ENCODE peak calls at places on chromosomes 3 and 15, in four cellular contexts. X is mammary epithelial cell, L is lower lobe of right lung, K is kidney. R is an unnamed sample.

GRCh38 chr3:116474356-116475200 is 29.3 kb upstream of the LSAMP start:
- DNase-seq in X (no peak), L (no peak), K (no peak), R (no peak)

GRCh38 chr3:11212301-11212613 is 58.0 kb downstream of the HRH1 start:
- DNase-seq in X (peak; percentile 44), L (no peak), K (no peak), R (no peak)

GRCh38 chr3:67297715-67298475 is 299.8 kb downstream of the KBTBD8 start:
- DNase-seq in X (no peak), L (no peak), K (no peak), R (no peak)

GRCh38 chr3:139319428-139320402 is 24.1 kb upstream of the MRPS22 start:
- DNase-seq in X (no peak), L (no peak), K (no peak), R (peak; percentile 67)

GRCh38 chr3:161793194-161793825 is 296.7 kb downstream of the OTOL1 start:
- DNase-seq in X (no peak), L (no peak), K (no peak), R (no peak)

GRCh38 chr3:10356461-10356897 is 35.6 kb upstream of the SEC13 start:
- DNase-seq in X (no peak), L (no peak), K (no peak), R (no peak)

GRCh38 chr3:56124546-56124945 is 343.7 kb downstream of the ERC2 start:
- DNase-seq in X (no peak), L (no peak), K (no peak), R (no peak)

GRCh38 chr3:138097192-138097829 is 18.1 kb downstream of the DZIP1L start:
- DNase-seq in X (no peak), L (no peak), K (no peak), R (no peak)

GRCh38 chr15:81948142-81948709 is 97.6 kb downstream of the MEX3B start:
- DNase-seq in X (no peak), L (no peak), K (no peak), R (no peak)

GRCh38 chr3:103127116-103127630 is 692.4 kb downstream of the ZPLD1 start:
- DNase-seq in X (no peak), L (no peak), K (no peak), R (no peak)

GRCh38 chr3:29478671-29479070 is 197.8 kb downstream of the RBMS3 start:
- DNase-seq in X (no peak), L (no peak), K (no peak), R (no peak)

GRCh38 chr3:113272369-113272748 is 61.0 kb downstream of the BOC start:
- DNase-seq in X (no peak), L (no peak), K (no peak), R (no peak)

GRCh38 chr3:30607032-30607833 is 832 bp downstream of the TGFBR2 start:
- DNase-seq in X (peak; percentile 50), L (peak; percentile 88), K (peak; percentile 93), R (no peak)

GRCh38 chr3:184808021-184808420 is 3.9 kb upstream of the VPS8 start:
- DNase-seq in X (no peak), L (no peak), K (no peak), R (peak; percentile 31)

GRCh38 chr15:74845581-74845980 is 2.6 kb upstream of the ULK3 start:
- DNase-seq in X (no peak), L (no peak), K (peak; percentile 58), R (no peak)

DNA sequence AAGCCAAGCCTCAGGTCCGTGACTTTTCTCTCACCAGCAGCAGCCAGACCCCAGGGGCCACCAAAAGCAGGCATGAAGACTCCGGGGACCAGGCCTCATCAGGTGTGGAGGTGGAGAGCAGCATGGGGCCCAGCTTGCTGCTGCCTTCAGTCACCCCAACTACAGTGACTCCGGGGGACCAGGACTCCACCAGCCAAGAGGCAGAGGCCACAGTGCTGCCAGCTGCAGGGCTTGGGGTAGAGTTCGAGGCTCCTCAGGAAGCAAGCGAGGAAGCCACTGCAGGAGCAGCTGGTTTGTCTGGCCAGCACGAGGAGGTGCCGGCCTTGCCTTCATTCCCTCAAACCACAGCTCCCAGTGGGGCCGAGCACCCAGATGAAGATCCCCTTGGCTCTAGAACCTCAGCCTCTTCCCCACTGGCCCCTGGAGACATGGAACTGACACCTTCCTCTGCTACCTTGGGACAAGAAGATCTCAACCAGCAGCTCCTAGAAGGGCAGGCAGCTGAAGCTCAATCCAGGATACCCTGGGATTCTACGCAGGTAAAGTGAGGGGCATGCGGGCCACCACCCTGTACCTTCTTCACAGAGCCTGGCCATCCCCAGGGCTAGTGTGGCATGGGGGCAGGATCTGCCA is 12.0 kb upstream of the ABTB1 start:
- DNase-seq in X (no peak), L (no peak), K (no peak), R (no peak)
- H3K36me3 ChIP-seq in X (no peaks in the 10 kb centered on the region), L (no peaks in the 10 kb centered on the region), K (no peaks in the 10 kb centered on the region), R (peaks cover 3% of the 10 kb centered on the region)

DNA sequence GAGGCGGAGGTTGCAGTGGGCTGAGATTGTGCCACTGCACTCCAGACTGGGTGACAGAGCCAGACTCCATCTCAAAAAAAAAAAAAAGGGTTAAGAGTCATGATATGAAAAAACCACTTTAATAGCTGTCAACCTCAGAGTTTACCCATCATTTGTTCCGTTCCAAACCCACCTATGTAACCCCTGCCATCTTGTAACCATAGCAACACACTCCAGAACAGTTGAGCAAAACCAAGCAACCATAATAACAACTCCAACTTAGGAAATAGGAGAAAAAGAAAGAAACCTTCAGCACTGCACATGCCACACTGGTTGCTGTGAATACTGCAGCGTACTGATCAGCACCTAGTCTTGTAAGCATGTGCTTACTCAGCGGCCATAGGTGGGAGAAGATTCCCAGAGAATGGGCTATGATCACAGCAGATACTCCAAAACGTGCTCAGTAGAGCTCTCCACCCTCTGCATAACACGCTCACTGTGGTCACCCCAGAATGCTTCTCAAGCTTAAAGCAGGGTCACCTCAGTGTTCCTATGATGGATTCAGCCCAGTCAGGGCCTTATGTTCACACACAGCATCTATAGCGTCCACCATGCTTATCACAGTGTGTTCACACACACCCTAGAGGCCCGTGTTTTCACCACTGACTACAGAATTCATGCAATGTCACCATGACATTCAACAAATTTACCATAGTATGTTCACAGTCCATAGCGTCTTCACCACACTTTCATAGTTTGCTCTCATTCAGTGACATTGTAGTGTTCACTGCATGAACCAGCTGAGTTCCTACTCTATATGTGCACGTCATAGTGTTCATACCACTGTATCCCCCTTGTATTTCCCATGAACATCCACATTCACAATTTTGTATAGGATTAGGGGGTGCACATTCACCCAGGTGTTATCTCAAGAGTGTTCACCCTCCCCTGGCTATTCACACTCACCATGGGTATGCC is 6.5 kb upstream of the CILP start:
- DNase-seq in X (no peak), L (no peak), K (no peak), R (no peak)
- H3K36me3 ChIP-seq in X (no peaks in the 10 kb centered on the region), L (no peaks in the 10 kb centered on the region), K (no peaks in the 10 kb centered on the region), R (no peaks in the 10 kb centered on the region)

DNA sequence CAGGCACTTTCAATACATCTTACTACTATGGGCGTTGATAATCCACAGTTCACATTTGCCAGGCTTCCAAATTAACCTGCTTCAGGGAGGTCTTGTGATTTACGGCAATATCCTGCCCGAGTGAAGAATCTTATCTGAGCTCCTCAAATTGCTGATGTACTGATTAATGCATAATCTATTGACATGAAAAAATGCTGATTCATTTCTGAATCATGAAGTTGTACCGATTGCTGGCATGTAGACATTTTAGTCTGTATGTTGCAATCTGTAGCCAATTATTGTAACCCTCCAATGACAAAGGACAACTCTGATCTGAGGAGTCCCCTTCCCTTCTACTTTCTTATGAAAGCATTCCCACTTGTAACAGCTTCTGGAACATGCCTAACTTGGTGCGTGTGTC is 97.2 kb downstream of the SEC22A start:
- DNase-seq in X (peak; percentile 15), L (no peak), K (no peak), R (no peak)
- H3K36me3 ChIP-seq in X (no peaks in the 10 kb centered on the region), L (no peaks in the 10 kb centered on the region), K (peaks cover 12% of the 10 kb centered on the region), R (peaks cover 22% of the 10 kb centered on the region)

GRCh38 chr3:15052335-15053242 is 12.5 kb downstream of the MRPS25 start:
- DNase-seq in X (no peak), L (no peak), K (no peak), R (no peak)
- H3K36me3 ChIP-seq in X (peaks cover 46% of the 10 kb centered on the region), L (peaks cover 73% of the 10 kb centered on the region), K (peaks cover 39% of the 10 kb centered on the region), R (peaks cover 25% of the 10 kb centered on the region)

GRCh38 chr15:80911821-80912220 is 77.8 kb downstream of the MESD start:
- DNase-seq in X (no peak), L (no peak), K (no peak), R (no peak)

GRCh38 chr15:80915462-80915861 is 74.2 kb downstream of the MESD start:
- DNase-seq in X (no peak), L (no peak), K (no peak), R (peak; percentile 61)

GRCh38 chr15:80916056-80916455 is 73.6 kb downstream of the MESD start:
- DNase-seq in X (no peak), L (no peak), K (no peak), R (no peak)

GRCh38 chr15:80913541-80913940 is 76.1 kb downstream of the MESD start:
- DNase-seq in X (no peak), L (no peak), K (no peak), R (no peak)

DNA sequence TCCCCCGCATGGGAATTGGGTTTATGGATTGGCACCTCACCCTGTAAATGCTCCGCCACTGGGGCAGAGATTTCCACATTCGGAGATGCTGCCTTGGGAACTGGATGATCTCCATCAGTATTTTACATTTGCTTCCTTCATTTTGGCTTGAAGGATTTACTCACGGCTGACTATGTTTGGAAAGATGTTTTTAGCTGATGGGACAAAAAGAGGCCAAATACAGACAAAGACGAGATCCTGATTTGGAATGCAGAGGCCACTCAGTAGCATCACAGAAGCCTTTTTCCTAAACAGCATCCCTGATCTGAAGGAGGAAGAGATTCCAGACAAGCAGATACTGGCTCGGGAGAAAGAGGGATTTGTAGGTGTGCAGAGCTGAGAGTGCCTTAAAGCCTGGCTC is 76.9 kb downstream of the MESD start:
- DNase-seq in X (no peak), L (no peak), K (no peak), R (no peak)
- H3K36me3 ChIP-seq in X (no peaks in the 10 kb centered on the region), L (peaks cover 22% of the 10 kb centered on the region), K (no peaks in the 10 kb centered on the region), R (no peaks in the 10 kb centered on the region)

GRCh38 chr15:41483519-41483918 is 10.2 kb upstream of the ITPKA start:
- DNase-seq in X (no peak), L (no peak), K (peak; percentile 4), R (no peak)
- H3K36me3 ChIP-seq in X (peaks cover 9% of the 10 kb centered on the region), L (peaks cover 41% of the 10 kb centered on the region), K (peaks cover 34% of the 10 kb centered on the region), R (peaks cover 24% of the 10 kb centered on the region)

GRCh38 chr15:27902680-27903385 is 196.3 kb downstream of the OCA2 start:
- DNase-seq in X (no peak), L (no peak), K (no peak), R (no peak)
- H3K36me3 ChIP-seq in X (no peaks in the 10 kb centered on the region), L (no peaks in the 10 kb centered on the region), K (no peaks in the 10 kb centered on the region), R (no peaks in the 10 kb centered on the region)

R was measured in iPS DF 6.9.